ENCODE peak calls at places on chromosomes 3 and 15, in seven cellular contexts. M is foreskin melanocyte; N is mesothelial cell of epicardium; R is glutamatergic neuron; B is HTR-8/SVneo; L is HS-5; U is stimulated activated naive CD8-positive, alpha-beta T cell treated with anti-CD3 and anti-CD28 coated beads, Interleukin-15, Interleukin-2, amounts not matched to agents 100 U/mL and 50 U/mL, for 24 hours. K is an unnamed sample.

GRCh38 chr3:58631742-58632141 is 34.8 kb downstream of the FAM3D start:
- DNase-seq in R (no peak), U (no peak), M (no peak), L (no peak), N (no peak), B (no peak), K (no peak)

GRCh38 chr15:77075528-77075927 is 4.6 kb upstream of the TSPAN3 start:
- DNase-seq in L (no peak), B (no peak), U (no peak), M (peak), R (no peak), N (no peak), K (no peak)

GRCh38 chr3:106510206-106510605 is 641.4 kb upstream of the CBLB start:
- DNase-seq in M (no peak), N (no peak), U (no peak), L (no peak), R (no peak), B (no peak), K (no peak)

GRCh38 chr3:108414007-108414406 is 96.4 kb downstream of the MYH15 start:
- DNase-seq in M (no peak), B (no peak), N (no peak), L (no peak), U (no peak), R (no peak), K (no peak)

GRCh38 chr15:84893607-84894006 is 9.1 kb downstream of the SLC28A1 start:
- DNase-seq in B (no peak), N (no peak), U (no peak), M (no peak), R (no peak), L (no peak), K (no peak)

GRCh38 chr3:183823963-183824362 is 1.4 kb downstream of the MAP6D1 start:
- DNase-seq in B (no peak), M (no peak), U (no peak), R (no peak), L (no peak), N (no peak), K (no peak)

GRCh38 chr3:132626955-132627354 is 29.9 kb downstream of the ACKR4 start:
- DNase-seq in N (no peak), B (no peak), R (peak), U (no peak), L (no peak), M (no peak), K (peak)

GRCh38 chr3:139325551-139325950 is 18.3 kb upstream of the MRPS22 start:
- DNase-seq in R (no peak), B (no peak), U (no peak), L (no peak), N (no peak), M (no peak), K (no peak)

GRCh38 chr3:43638594-43639447 is 17.0 kb upstream of the ANO10 start:
- DNase-seq in M (no peak), N (no peak), U (peak), R (no peak), L (no peak), B (peak), K (no peak)

GRCh38 chr3:10560060-10560861 is 54.9 kb upstream of the ATP2B2 start:
- DNase-seq in U (no peak), M (no peak), N (no peak), B (no peak), L (no peak), R (no peak), K (peak)

GRCh38 chr3:136149569-136150136 is 46.5 kb downstream of the MSL2 start:
- DNase-seq in M (no peak), U (no peak), R (no peak), N (no peak), L (peak), B (no peak), K (no peak)

GRCh38 chr3:17111556-17111955 is 226.8 kb downstream of the PLCL2 start:
- DNase-seq in L (no peak), N (no peak), B (no peak), U (no peak), R (no peak), M (no peak), K (no peak)

GRCh38 chr3:114404590-114404989 is 110.8 kb downstream of the TIGIT start:
- DNase-seq in N (no peak), B (no peak), U (no peak), R (no peak), M (no peak), L (no peak), K (no peak)

GRCh38 chr3:61894988-61895935 is 333.9 kb downstream of the PTPRG start:
- DNase-seq in B (peak), R (no peak), L (peak), M (peak), N (peak), U (peak), K (no peak)

GRCh38 chr3:12455740-12456139 is 28.5 kb upstream of the TSEN2 start:
- DNase-seq in M (no peak), U (no peak), L (no peak), R (no peak), B (no peak), N (no peak), K (no peak)

GRCh38 chr3:127226946-127227842 is 34.3 kb downstream of the PRR23E start:
- DNase-seq in B (peak), R (no peak), M (no peak), N (no peak), U (peak), L (no peak), K (peak)

GRCh38 chr3:196236169-196236568 is 19.8 kb downstream of the SLC51A start:
- DNase-seq in B (no peak), R (no peak), U (no peak), N (no peak), M (no peak), L (no peak), K (no peak)

GRCh38 chr3:56929809-56930615 is 128.3 kb upstream of the ARHGEF3 start:
- DNase-seq in M (no peak), B (no peak), U (no peak), L (no peak), R (no peak), N (no peak), K (no peak)

GRCh38 chr15:69475769-69476358 is 23.2 kb downstream of the RPLP1 start:
- DNase-seq in R (peak), M (peak), B (peak), L (no peak), N (peak), U (peak), K (peak)

GRCh38 chr3:136547293-136547692 is 204.9 kb downstream of the STAG1 start:
- DNase-seq in R (no peak), U (no peak), L (no peak), M (no peak), B (no peak), N (no peak), K (no peak)

GRCh38 chr3:59836525-59836924 is 786.7 kb upstream of the CFAP20DC start:
- DNase-seq in U (no peak), R (peak), N (no peak), B (no peak), L (no peak), M (no peak), K (no peak)

GRCh38 chr3:30688776-30689175 is 82.4 kb downstream of the TGFBR2 start:
- DNase-seq in N (no peak), R (no peak), M (no peak), U (no peak), B (no peak), L (no peak), K (no peak)

GRCh38 chr3:156373654-156374053 is 181.3 kb downstream of the SSR3 start:
- DNase-seq in U (no peak), R (no peak), M (no peak), L (no peak), B (no peak), N (no peak), K (no peak)

GRCh38 chr15:65558997-65559760 is 28.9 kb downstream of the HACD3 start:
- DNase-seq in N (no peak), R (no peak), L (no peak), M (no peak), B (no peak), U (no peak), K (no peak)

GRCh38 chr3:126109146-126109859 is 25.4 kb upstream of the SLC41A3 start:
- DNase-seq in L (no peak), B (no peak), M (no peak), U (no peak), N (no peak), R (no peak), K (no peak)

GRCh38 chr3:50817756-50818518 is 143.2 kb downstream of the DOCK3 start:
- DNase-seq in B (no peak), L (no peak), N (no peak), U (no peak), M (no peak), R (no peak), K (no peak)

GRCh38 chr3:49217688-49218470 is 46.5 kb downstream of the KLHDC8B start:
- DNase-seq in R (no peak), M (no peak), L (no peak), N (no peak), B (no peak), U (no peak), K (no peak)

GRCh38 chr3:15903776-15904720 is 106.3 kb upstream of the ANKRD28 start:
- DNase-seq in U (no peak), N (no peak), M (no peak), R (no peak), L (no peak), B (no peak), K (no peak)

GRCh38 chr15:85785887-85786777 is 8.6 kb downstream of the KLHL25 start:
- DNase-seq in U (no peak), B (no peak), N (no peak), R (no peak), L (no peak), M (no peak), K (no peak)

GRCh38 chr3:53705774-53706173 is 140.4 kb downstream of the CHDH start:
- DNase-seq in U (no peak), B (no peak), R (no peak), N (no peak), M (no peak), L (no peak), K (no peak)

GRCh38 chr3:28348286-28348636 is 260 bp upstream of the ZCWPW2 start:
- DNase-seq in L (no peak), U (no peak), N (no peak), R (no peak), M (no peak), B (no peak), K (no peak)

GRCh38 chr3:191123231-191123630 is 75.8 kb upstream of the OSTN start:
- DNase-seq in L (no peak), R (no peak), M (no peak), U (no peak), B (no peak), N (no peak), K (no peak)

GRCh38 chr15:58748787-58749531 is 548 bp downstream of the ADAM10 start:
- DNase-seq in R (peak), N (peak), M (no peak), U (peak), B (no peak), L (no peak), K (peak)

GRCh38 chr3:12944413-12944812 is 103.0 kb upstream of the RPL32 start:
- DNase-seq in B (no peak), L (no peak), N (no peak), R (peak), U (no peak), M (no peak), K (peak)

GRCh38 chr3:111311709-111312235 is 230.2 kb upstream of the CD96 start:
- DNase-seq in L (no peak), R (no peak), M (peak), B (no peak), N (no peak), U (no peak), K (no peak)

GRCh38 chr3:155079795-155080546 is at the start of gene MME:
- DNase-seq in M (peak), N (no peak), B (peak), U (no peak), L (no peak), R (peak), K (peak)

GRCh38 chr15:67098768-67099282 is 33.4 kb downstream of the SMAD3 start:
- DNase-seq in U (no peak), B (no peak), R (no peak), L (no peak), M (no peak), N (no peak), K (no peak)

K was measured in ecto neural progenitor cell.